ENCODE peak calls at places on chromosomes 2 and 18, in five cellular contexts. J is Right ventricle myocardium superior, U is MCF 10A, A is heart right ventricle, K is activated T-helper 1 cell treated with Interleukin-2 at 50 U/mL for 16 hours. R is an unnamed sample.

GRCh38 chr2:119523959-119524694 is at the start of gene SCTR:
- DNase-seq in J (no peak), U (no peak), A (no peak), K (no peak), R (no peak)

GRCh38 chr2:130728007-130728454 is 839 bp upstream of the GPR148 start:
- DNase-seq in J (peak; percentile 38), U (no peak), A (no peak), K (no peak), R (no peak)

GRCh38 chr2:56199492-56199891 is 15.7 kb downstream of the CCDC85A start:
- DNase-seq in J (no peak), U (no peak), A (no peak), K (no peak), R (no peak)

GRCh38 chr2:207939342-207940108 is 85.8 kb downstream of the PLEKHM3 start:
- DNase-seq in J (no peak), U (peak; percentile 2), A (no peak), K (no peak), R (peak; percentile 76)

GRCh38 chr2:97741251-97741650 is 27.9 kb downstream of the ZAP70 start:
- DNase-seq in J (no peak), U (no peak), A (no peak), K (no peak), R (no peak)

GRCh38 chr2:210524533-210524932 is 31.9 kb upstream of the CPS1 start:
- DNase-seq in J (no peak), U (no peak), A (no peak), K (no peak), R (no peak)

GRCh38 chr18:80249217-80250093 is 2.1 kb upstream of the PARD6G start:
- DNase-seq in J (no peak), U (peak; percentile 56), A (no peak), K (no peak), R (no peak)

GRCh38 chr2:41926614-41927580 is 120.9 kb upstream of the PKDCC start:
- DNase-seq in J (no peak), U (peak; percentile 75), A (no peak), K (no peak), R (no peak)

GRCh38 chr18:13269599-13270011 is 51.0 kb downstream of the LDLRAD4 start:
- DNase-seq in J (peak; percentile 64), U (no peak), A (peak; percentile 55), K (no peak), R (peak; percentile 57)

GRCh38 chr2:130787841-130788240 is 32.5 kb downstream of the AMER3 start:
- DNase-seq in J (no peak), U (no peak), A (no peak), K (no peak), R (no peak)

GRCh38 chr18:21243041-21243431 is 1.0 kb downstream of the GREB1L start:
- DNase-seq in J (no peak), U (peak; percentile 20), A (peak; percentile 4), K (no peak), R (no peak)

R was measured in left colon.